ENCODE peak calls at places on chromosomes 2 and 18, in eight cellular contexts. P is activated gamma-delta T cell; Q is stimulated activated CD4-positive, alpha-beta T cell treated with anti-CD3 and anti-CD28 coated beads, Interleukin-12 subunit alpha, Interleukin-12 subunit beta, amount 100 ng/mL, for 24 hours; E is nephron progenitor cell; X is SJSA1; W is AG10803; C is fibroblast of villous mesenchyme; T is HT1080. J is an unnamed sample.

GRCh38 chr2:240469239-240469636 is 33.8 kb downstream of the GPC1 start:
- DNase-seq in P (no peak), Q (no peak), E (no peak), X (peak), W (no peak), C (no peak), T (no peak), J (peak)

GRCh38 chr2:202632682-202633081 is 2.1 kb upstream of the FAM117B start:
- DNase-seq in P (no peak), Q (no peak), E (no peak), X (no peak), W (no peak), C (no peak), T (no peak), J (no peak)

GRCh38 chr2:177717831-177718618 is 325.5 kb downstream of the AGPS start:
- DNase-seq in P (no peak), Q (no peak), E (no peak), X (no peak), W (no peak), C (no peak), T (no peak), J (no peak)

GRCh38 chr2:140657657-140658056 is 1473.2 kb downstream of the LRP1B start:
- DNase-seq in P (no peak), Q (no peak), E (no peak), X (no peak), W (no peak), C (no peak), T (peak), J (no peak)

GRCh38 chr2:60379216-60379615 is 174.2 kb downstream of the BCL11A start:
- DNase-seq in P (no peak), Q (no peak), E (no peak), X (no peak), W (no peak), C (no peak), T (no peak), J (no peak)

GRCh38 chr2:7498927-7499489 is 581.8 kb downstream of the RNF144A start:
- DNase-seq in P (no peak), Q (no peak), E (no peak), X (no peak), W (no peak), C (no peak), T (no peak), J (no peak)

GRCh38 chr2:240512666-240513535 is 44.9 kb downstream of the ANKMY1 start:
- DNase-seq in P (no peak), Q (no peak), E (no peak), X (no peak), W (no peak), C (no peak), T (no peak), J (no peak)

GRCh38 chr18:8142131-8142711 is 467.0 kb upstream of the RAB12 start:
- DNase-seq in P (no peak), Q (no peak), E (no peak), X (no peak), W (peak), C (peak), T (peak), J (no peak)

GRCh38 chr2:173217106-173217840 is 137.4 kb upstream of the CDCA7 start:
- DNase-seq in P (no peak), Q (no peak), E (peak), X (no peak), W (no peak), C (no peak), T (no peak), J (no peak)

GRCh38 chr18:12726774-12727550 is 24.1 kb downstream of the PSMG2 start:
- DNase-seq in P (no peak), Q (peak), E (peak), X (peak), W (peak), C (peak), T (peak), J (peak)

GRCh38 chr2:165357758-165358157 is 111.7 kb upstream of the CSRNP3 start:
- DNase-seq in P (no peak), Q (no peak), E (no peak), X (no peak), W (peak), C (peak), T (peak), J (no peak)

GRCh38 chr2:176126929-176127768 is 2.4 kb upstream of the HOXD8 start:
- DNase-seq in P (no peak), Q (peak), E (peak), X (no peak), W (peak), C (peak), T (peak), J (peak)

GRCh38 chr2:26560892-26561291 is 80.3 kb downstream of the CIB4 start:
- DNase-seq in P (no peak), Q (no peak), E (no peak), X (no peak), W (no peak), C (no peak), T (no peak), J (no peak)

GRCh38 chr2:27640722-27641245 is 11.9 kb downstream of the GPN1 start:
- DNase-seq in P (no peak), Q (no peak), E (no peak), X (no peak), W (no peak), C (no peak), T (no peak), J (no peak)

GRCh38 chr2:27960237-27960912 is 69.8 kb downstream of the BABAM2 start:
- DNase-seq in P (no peak), Q (no peak), E (no peak), X (peak), W (peak), C (peak), T (peak), J (peak)

GRCh38 chr2:8174641-8175257 is 507.1 kb upstream of the ID2 start:
- DNase-seq in P (no peak), Q (no peak), E (no peak), X (no peak), W (no peak), C (no peak), T (no peak), J (no peak)

GRCh38 chr2:200862532-200863000 is 1.9 kb downstream of the CLK1 start:
- DNase-seq in P (no peak), Q (peak), E (no peak), X (no peak), W (peak), C (peak), T (peak), J (peak)

GRCh38 chr2:20962939-20963543 is 80.8 kb downstream of the APOB start:
- DNase-seq in P (no peak), Q (peak), E (peak), X (peak), W (peak), C (peak), T (peak), J (peak)

GRCh38 chr18:78241535-78242306 is 737.9 kb upstream of the SALL3 start:
- DNase-seq in P (no peak), Q (no peak), E (no peak), X (no peak), W (no peak), C (no peak), T (no peak), J (peak)

GRCh38 chr18:24176727-24177416 is 38.0 kb downstream of the CABYR start:
- DNase-seq in P (no peak), Q (peak), E (peak), X (peak), W (peak), C (peak), T (peak), J (peak)

GRCh38 chr2:23698733-23699391 is 228.1 kb downstream of the ATAD2B start:
- DNase-seq in P (no peak), Q (no peak), E (no peak), X (no peak), W (no peak), C (peak), T (no peak), J (peak)

GRCh38 chr18:7066965-7067555 is 50.5 kb downstream of the LAMA1 start:
- DNase-seq in P (no peak), Q (no peak), E (no peak), X (no peak), W (no peak), C (peak), T (no peak), J (no peak)

GRCh38 chr2:199431748-199432213 is 26.0 kb downstream of the SATB2 start:
- DNase-seq in P (no peak), Q (no peak), E (peak), X (no peak), W (no peak), C (no peak), T (peak), J (no peak)

GRCh38 chr18:48959921-48960920 is 9.5 kb upstream of the SMAD7 start:
- DNase-seq in P (no peak), Q (no peak), E (no peak), X (peak), W (peak), C (peak), T (peak), J (no peak)

GRCh38 chr2:71796174-71796592 is 342.8 kb downstream of the DYSF start:
- DNase-seq in P (no peak), Q (no peak), E (no peak), X (peak), W (peak), C (peak), T (peak), J (peak)

GRCh38 chr2:1678609-1679008 is 65.7 kb downstream of the PXDN start:
- DNase-seq in P (no peak), Q (no peak), E (no peak), X (peak), W (no peak), C (no peak), T (no peak), J (no peak)

GRCh38 chr18:32595735-32596134 is 125.1 kb upstream of the GAREM1 start:
- DNase-seq in P (no peak), Q (no peak), E (no peak), X (no peak), W (no peak), C (no peak), T (no peak), J (no peak)

GRCh38 chr2:233974530-233975071 is 57.4 kb downstream of the TRPM8 start:
- DNase-seq in P (no peak), Q (no peak), E (no peak), X (peak), W (peak), C (peak), T (peak), J (no peak)

J was measured in retina.